ENCODE peak calls at places on chromosomes 13 and 19, in ten cellular contexts. One of them, this sample, is unnamed.

GRCh38 chr13:49844191-49844590 is 51.7 kb upstream of the KPNA3 start:
- DNase-seq in posterior cingulate gyrus: no peak
- DNase-seq in GM12865: no peak
- DNase-seq in H9: no peak
- DNase-seq in brain pericyte: no peak
- DNase-seq in NCI-H1092 treated with DMSO at 0.1 percent for 48 hours: no peak
- DNase-seq in kidney glomerular epithelial cell: no peak
- DNase-seq in CD8-positive, alpha-beta memory T cell: no peak
- DNase-seq in psoas muscle: no peak
- DNase-seq in HS-27A: no peak
- DNase-seq in this sample: no peak

GRCh38 chr13:99062593-99062992 is 84.7 kb upstream of the DOCK9 start:
- DNase-seq in posterior cingulate gyrus: no peak
- DNase-seq in GM12865: no peak
- DNase-seq in H9: no peak
- DNase-seq in brain pericyte: peak
- DNase-seq in NCI-H1092 treated with DMSO at 0.1 percent for 48 hours: peak
- DNase-seq in kidney glomerular epithelial cell: peak
- DNase-seq in CD8-positive, alpha-beta memory T cell: no peak
- DNase-seq in psoas muscle: peak
- DNase-seq in HS-27A: no peak
- DNase-seq in this sample: no peak

GRCh38 chr13:52454459-52454824 is 836 bp upstream of the CKAP2 start:
- DNase-seq in posterior cingulate gyrus: peak
- DNase-seq in GM12865: peak
- DNase-seq in H9: peak
- DNase-seq in brain pericyte: no peak
- DNase-seq in NCI-H1092 treated with DMSO at 0.1 percent for 48 hours: peak
- DNase-seq in kidney glomerular epithelial cell: no peak
- DNase-seq in CD8-positive, alpha-beta memory T cell: no peak
- DNase-seq in psoas muscle: no peak
- DNase-seq in HS-27A: no peak
- DNase-seq in this sample: no peak

GRCh38 chr19:2127758-2128157 is 23.6 kb downstream of the AP3D1 start:
- DNase-seq in posterior cingulate gyrus: no peak
- DNase-seq in GM12865: no peak
- DNase-seq in H9: no peak
- DNase-seq in brain pericyte: no peak
- DNase-seq in NCI-H1092 treated with DMSO at 0.1 percent for 48 hours: no peak
- DNase-seq in kidney glomerular epithelial cell: no peak
- DNase-seq in CD8-positive, alpha-beta memory T cell: no peak
- DNase-seq in psoas muscle: no peak
- DNase-seq in HS-27A: no peak
- DNase-seq in this sample: no peak

GRCh38 chr19:46616631-46617322 is 8.1 kb downstream of the PTGIR start:
- DNase-seq in posterior cingulate gyrus: no peak
- DNase-seq in GM12865: peak
- DNase-seq in H9: peak
- DNase-seq in brain pericyte: no peak
- DNase-seq in NCI-H1092 treated with DMSO at 0.1 percent for 48 hours: peak
- DNase-seq in kidney glomerular epithelial cell: no peak
- DNase-seq in CD8-positive, alpha-beta memory T cell: no peak
- DNase-seq in psoas muscle: no peak
- DNase-seq in HS-27A: no peak
- DNase-seq in this sample: no peak

GRCh38 chr19:13089139-13089856 is 13.4 kb downstream of the LYL1 start:
- DNase-seq in posterior cingulate gyrus: no peak
- DNase-seq in GM12865: peak
- DNase-seq in H9: peak
- DNase-seq in brain pericyte: no peak
- DNase-seq in NCI-H1092 treated with DMSO at 0.1 percent for 48 hours: no peak
- DNase-seq in kidney glomerular epithelial cell: no peak
- DNase-seq in CD8-positive, alpha-beta memory T cell: no peak
- DNase-seq in psoas muscle: no peak
- DNase-seq in HS-27A: no peak
- DNase-seq in this sample: no peak

GRCh38 chr13:28741080-28741479 is 22.3 kb upstream of the SLC46A3 start:
- DNase-seq in posterior cingulate gyrus: no peak
- DNase-seq in GM12865: peak
- DNase-seq in H9: no peak
- DNase-seq in brain pericyte: no peak
- DNase-seq in NCI-H1092 treated with DMSO at 0.1 percent for 48 hours: no peak
- DNase-seq in kidney glomerular epithelial cell: no peak
- DNase-seq in CD8-positive, alpha-beta memory T cell: no peak
- DNase-seq in psoas muscle: no peak
- DNase-seq in HS-27A: no peak
- DNase-seq in this sample: peak

GRCh38 chr13:41132512-41133152 is at the start of gene KBTBD6:
- DNase-seq in posterior cingulate gyrus: peak
- DNase-seq in GM12865: peak
- DNase-seq in H9: peak
- DNase-seq in brain pericyte: peak
- DNase-seq in NCI-H1092 treated with DMSO at 0.1 percent for 48 hours: peak
- DNase-seq in kidney glomerular epithelial cell: peak
- DNase-seq in CD8-positive, alpha-beta memory T cell: peak
- DNase-seq in psoas muscle: peak
- DNase-seq in HS-27A: peak
- DNase-seq in this sample: peak

GRCh38 chr19:8352134-8352827 is 9.2 kb upstream of the KANK3 start:
- DNase-seq in posterior cingulate gyrus: no peak
- DNase-seq in GM12865: no peak
- DNase-seq in H9: no peak
- DNase-seq in brain pericyte: no peak
- DNase-seq in NCI-H1092 treated with DMSO at 0.1 percent for 48 hours: no peak
- DNase-seq in kidney glomerular epithelial cell: peak
- DNase-seq in CD8-positive, alpha-beta memory T cell: no peak
- DNase-seq in psoas muscle: no peak
- DNase-seq in HS-27A: no peak
- DNase-seq in this sample: no peak

GRCh38 chr13:21420706-21421105 is 38.4 kb downstream of the ZDHHC20 start:
- DNase-seq in posterior cingulate gyrus: no peak
- DNase-seq in GM12865: no peak
- DNase-seq in H9: no peak
- DNase-seq in brain pericyte: no peak
- DNase-seq in NCI-H1092 treated with DMSO at 0.1 percent for 48 hours: no peak
- DNase-seq in kidney glomerular epithelial cell: no peak
- DNase-seq in CD8-positive, alpha-beta memory T cell: no peak
- DNase-seq in psoas muscle: no peak
- DNase-seq in HS-27A: no peak
- DNase-seq in this sample: no peak

GRCh38 chr13:58119351-58119750 is 487.8 kb downstream of the PCDH17 start:
- DNase-seq in posterior cingulate gyrus: no peak
- DNase-seq in GM12865: no peak
- DNase-seq in H9: no peak
- DNase-seq in brain pericyte: no peak
- DNase-seq in NCI-H1092 treated with DMSO at 0.1 percent for 48 hours: no peak
- DNase-seq in kidney glomerular epithelial cell: no peak
- DNase-seq in CD8-positive, alpha-beta memory T cell: no peak
- DNase-seq in psoas muscle: no peak
- DNase-seq in HS-27A: no peak
- DNase-seq in this sample: no peak

GRCh38 chr13:72164811-72165210 is 297.8 kb upstream of the DACH1 start:
- DNase-seq in posterior cingulate gyrus: no peak
- DNase-seq in GM12865: no peak
- DNase-seq in H9: no peak
- DNase-seq in brain pericyte: no peak
- DNase-seq in NCI-H1092 treated with DMSO at 0.1 percent for 48 hours: no peak
- DNase-seq in kidney glomerular epithelial cell: no peak
- DNase-seq in CD8-positive, alpha-beta memory T cell: no peak
- DNase-seq in psoas muscle: no peak
- DNase-seq in HS-27A: no peak
- DNase-seq in this sample: no peak

GRCh38 chr13:43911283-43911682 is 31.6 kb downstream of the LACC1 start:
- DNase-seq in posterior cingulate gyrus: no peak
- DNase-seq in GM12865: no peak
- DNase-seq in H9: no peak
- DNase-seq in brain pericyte: no peak
- DNase-seq in NCI-H1092 treated with DMSO at 0.1 percent for 48 hours: no peak
- DNase-seq in kidney glomerular epithelial cell: no peak
- DNase-seq in CD8-positive, alpha-beta memory T cell: no peak
- DNase-seq in psoas muscle: no peak
- DNase-seq in HS-27A: no peak
- DNase-seq in this sample: no peak

GRCh38 chr13:30742896-30743295 is 7.6 kb downstream of the ALOX5AP start:
- DNase-seq in posterior cingulate gyrus: no peak
- DNase-seq in GM12865: no peak
- DNase-seq in H9: no peak
- DNase-seq in brain pericyte: no peak
- DNase-seq in NCI-H1092 treated with DMSO at 0.1 percent for 48 hours: no peak
- DNase-seq in kidney glomerular epithelial cell: no peak
- DNase-seq in CD8-positive, alpha-beta memory T cell: no peak
- DNase-seq in psoas muscle: no peak
- DNase-seq in HS-27A: no peak
- DNase-seq in this sample: no peak

GRCh38 chr13:80341098-80341701 is at the start of gene SPRY2:
- DNase-seq in posterior cingulate gyrus: peak
- DNase-seq in GM12865: peak
- DNase-seq in H9: peak
- DNase-seq in brain pericyte: no peak
- DNase-seq in NCI-H1092 treated with DMSO at 0.1 percent for 48 hours: peak
- DNase-seq in kidney glomerular epithelial cell: peak
- DNase-seq in CD8-positive, alpha-beta memory T cell: no peak
- DNase-seq in psoas muscle: peak
- DNase-seq in HS-27A: peak
- DNase-seq in this sample: peak

GRCh38 chr19:50562329-50562728 is 5.9 kb downstream of the LRRC4B start:
- DNase-seq in posterior cingulate gyrus: no peak
- DNase-seq in GM12865: no peak
- DNase-seq in H9: no peak
- DNase-seq in brain pericyte: no peak
- DNase-seq in NCI-H1092 treated with DMSO at 0.1 percent for 48 hours: no peak
- DNase-seq in kidney glomerular epithelial cell: no peak
- DNase-seq in CD8-positive, alpha-beta memory T cell: no peak
- DNase-seq in psoas muscle: no peak
- DNase-seq in HS-27A: no peak
- DNase-seq in this sample: no peak

GRCh38 chr13:44752184-44752583 is 176.1 kb upstream of the TSC22D1 start:
- DNase-seq in posterior cingulate gyrus: no peak
- DNase-seq in GM12865: no peak
- DNase-seq in H9: no peak
- DNase-seq in brain pericyte: no peak
- DNase-seq in NCI-H1092 treated with DMSO at 0.1 percent for 48 hours: no peak
- DNase-seq in kidney glomerular epithelial cell: no peak
- DNase-seq in CD8-positive, alpha-beta memory T cell: no peak
- DNase-seq in psoas muscle: no peak
- DNase-seq in HS-27A: no peak
- DNase-seq in this sample: no peak

GRCh38 chr19:39403331-39404312 is 3.0 kb upstream of the ZFP36 start:
- DNase-seq in posterior cingulate gyrus: peak
- DNase-seq in GM12865: peak
- DNase-seq in H9: peak
- DNase-seq in brain pericyte: peak
- DNase-seq in NCI-H1092 treated with DMSO at 0.1 percent for 48 hours: peak
- DNase-seq in kidney glomerular epithelial cell: peak
- DNase-seq in CD8-positive, alpha-beta memory T cell: peak
- DNase-seq in psoas muscle: peak
- DNase-seq in HS-27A: peak
- DNase-seq in this sample: peak

GRCh38 chr13:25372275-25373081 is 704 bp downstream of the ATP8A2 start:
- DNase-seq in posterior cingulate gyrus: peak
- DNase-seq in GM12865: no peak
- DNase-seq in H9: peak
- DNase-seq in brain pericyte: no peak
- DNase-seq in NCI-H1092 treated with DMSO at 0.1 percent for 48 hours: peak
- DNase-seq in kidney glomerular epithelial cell: no peak
- DNase-seq in CD8-positive, alpha-beta memory T cell: no peak
- DNase-seq in psoas muscle: no peak
- DNase-seq in HS-27A: no peak
- DNase-seq in this sample: no peak

GRCh38 chr13:110017379-110017778 is 231.0 kb upstream of the IRS2 start:
- DNase-seq in posterior cingulate gyrus: no peak
- DNase-seq in GM12865: no peak
- DNase-seq in H9: peak
- DNase-seq in brain pericyte: no peak
- DNase-seq in NCI-H1092 treated with DMSO at 0.1 percent for 48 hours: no peak
- DNase-seq in kidney glomerular epithelial cell: peak
- DNase-seq in CD8-positive, alpha-beta memory T cell: no peak
- DNase-seq in psoas muscle: no peak
- DNase-seq in HS-27A: no peak
- DNase-seq in this sample: no peak

GRCh38 chr19:10334340-10335148 is 1.2 kb upstream of the RAVER1 start:
- DNase-seq in posterior cingulate gyrus: peak
- DNase-seq in GM12865: peak
- DNase-seq in H9: peak
- DNase-seq in brain pericyte: peak
- DNase-seq in NCI-H1092 treated with DMSO at 0.1 percent for 48 hours: no peak
- DNase-seq in kidney glomerular epithelial cell: peak
- DNase-seq in CD8-positive, alpha-beta memory T cell: no peak
- DNase-seq in psoas muscle: peak
- DNase-seq in HS-27A: peak
- DNase-seq in this sample: peak

GRCh38 chr13:113445791-113446487 is 7.3 kb downstream of the ADPRHL1 start:
- DNase-seq in posterior cingulate gyrus: no peak
- DNase-seq in GM12865: peak
- DNase-seq in H9: no peak
- DNase-seq in brain pericyte: no peak
- DNase-seq in NCI-H1092 treated with DMSO at 0.1 percent for 48 hours: no peak
- DNase-seq in kidney glomerular epithelial cell: no peak
- DNase-seq in CD8-positive, alpha-beta memory T cell: no peak
- DNase-seq in psoas muscle: no peak
- DNase-seq in HS-27A: no peak
- DNase-seq in this sample: no peak

GRCh38 chr19:19627716-19628498 is at the start of gene LPAR2:
- DNase-seq in posterior cingulate gyrus: no peak
- DNase-seq in GM12865: peak
- DNase-seq in H9: peak
- DNase-seq in brain pericyte: no peak
- DNase-seq in NCI-H1092 treated with DMSO at 0.1 percent for 48 hours: peak
- DNase-seq in kidney glomerular epithelial cell: peak
- DNase-seq in CD8-positive, alpha-beta memory T cell: peak
- DNase-seq in psoas muscle: no peak
- DNase-seq in HS-27A: no peak
- DNase-seq in this sample: no peak